ENCODE peak calls at places on chromosomes 11 and 22, in four cellular contexts. Y is H9, Q is IMR-90, A is H1. S is an unnamed sample.

GRCh38 chr11:2885017-2885675 is 429 bp downstream of the CDKN1C start:
- DNase-seq in A (no peak), Y (no peak), Q (peak), S (peak)

GRCh38 chr11:113668255-113668654 is 37.9 kb downstream of the TMPRSS5 start:
- DNase-seq in Y (no peak), Q (no peak), A (no peak), S (no peak)

GRCh38 chr11:94785509-94785908 is 17.4 kb downstream of the AMOTL1 start:
- DNase-seq in Q (no peak), A (no peak), Y (no peak), S (peak)

GRCh38 chr11:46285594-46286033 is 8.2 kb downstream of the CREB3L1 start:
- DNase-seq in A (no peak), Y (no peak), Q (peak), S (no peak)

GRCh38 chr11:36186340-36186739 is 102.9 kb downstream of the COMMD9 start:
- DNase-seq in Q (peak), Y (no peak), A (no peak), S (no peak)

GRCh38 chr22:48574776-48575566 is 1252.7 kb downstream of the BRD1 start:
- DNase-seq in Q (no peak), Y (peak), A (peak), S (peak)

GRCh38 chr11:134616048-134616447 is 204.0 kb upstream of the B3GAT1 start:
- DNase-seq in Q (no peak), A (peak), Y (no peak), S (no peak)

GRCh38 chr11:76839326-76839725 is 21.4 kb upstream of the ACER3 start:
- DNase-seq in A (no peak), Q (no peak), Y (no peak), S (no peak)

GRCh38 chr11:92453055-92453454 is 228.4 kb downstream of the FAT3 start:
- DNase-seq in Q (peak), A (no peak), Y (no peak), S (no peak)

GRCh38 chr11:18013790-18014507 is 1.1 kb upstream of the SERGEF start:
- DNase-seq in Q (no peak), Y (peak), A (peak), S (peak)

GRCh38 chr11:66951927-66952337 is 6.3 kb downstream of the PC start:
- DNase-seq in Y (no peak), A (no peak), Q (peak), S (no peak)

GRCh38 chr11:123478352-123478986 is 48.4 kb downstream of the GRAMD1B start:
- DNase-seq in A (no peak), Q (peak), Y (peak), S (peak)

GRCh38 chr11:34754171-34754823 is 133.4 kb downstream of the EHF start:
- DNase-seq in Q (no peak), A (no peak), Y (no peak), S (no peak)

GRCh38 chr11:17405232-17406005 is 17.0 kb upstream of the KCNJ11 start:
- DNase-seq in A (peak), Y (peak), Q (peak), S (peak)

GRCh38 chr11:66335531-66336233 is 552 bp downstream of the RIN1 start:
- DNase-seq in Q (peak), A (peak), Y (peak), S (peak)

GRCh38 chr11:57251491-57252104 is 14.5 kb upstream of the APLNR start:
- DNase-seq in Y (no peak), A (no peak), Q (peak), S (no peak)

GRCh38 chr11:93648168-93648567 is 13.3 kb upstream of the CEP295 start:
- DNase-seq in Y (no peak), A (no peak), Q (peak), S (peak)

GRCh38 chr11:9906043-9906791 is 242.3 kb downstream of the SWAP70 start:
- DNase-seq in Q (peak), A (no peak), Y (peak), S (peak)

GRCh38 chr22:37317698-37318210 is 35.4 kb downstream of the CYTH4 start:
- DNase-seq in Q (no peak), Y (no peak), A (no peak), S (no peak)

GRCh38 chr11:131192628-131193027 is 177.8 kb upstream of the NTM start:
- DNase-seq in Q (no peak), Y (no peak), A (no peak), S (no peak)

GRCh38 chr11:73085189-73085875 is 56.8 kb downstream of the FCHSD2 start:
- DNase-seq in Q (peak), Y (no peak), A (no peak), S (peak)

GRCh38 chr22:40199852-40200251 is 22.1 kb downstream of the TNRC6B start:
- DNase-seq in A (no peak), Y (no peak), Q (no peak), S (no peak)

GRCh38 chr11:3340025-3340424 is 38.9 kb downstream of the ZNF195 start:
- DNase-seq in Q (peak), A (no peak), Y (no peak), S (peak)

GRCh38 chr11:19291064-19291463 is 50.3 kb upstream of the E2F8 start:
- DNase-seq in A (no peak), Y (no peak), Q (no peak), S (no peak)

GRCh38 chr11:2797741-2798361 is 87.7 kb downstream of the CDKN1C start:
- DNase-seq in Q (no peak), A (peak), Y (peak), S (no peak)

GRCh38 chr11:60080523-60080922 is 7.9 kb upstream of the MS4A2 start:
- DNase-seq in A (no peak), Y (no peak), Q (no peak), S (no peak)

GRCh38 chr11:129605815-129606214 is 209.8 kb upstream of the TMEM45B start:
- DNase-seq in Q (no peak), Y (no peak), A (no peak), S (no peak)

GRCh38 chr22:43923191-43923590 is 414 bp upstream of the PNPLA3 start:
- DNase-seq in Q (no peak), A (peak), Y (no peak), S (no peak)
- H3K4me2 ChIP-seq in Q (peak), A (peak), Y (peak), S (peak)

GRCh38 chr11:69649576-69649900 is 8.6 kb downstream of the CCND1 start:
- DNase-seq in A (no peak), Q (no peak), Y (no peak), S (no peak)
- H3K56ac ChIP-seq in A (no peak), Q (no peak), Y (no peak), S (no peak)

GRCh38 chr22:46586123-46586519 is 34.1 kb upstream of the GRAMD4 start:
- DNase-seq in A (no peak), Q (no peak), Y (peak), S (no peak)
- H2BK5ac ChIP-seq in A (no peak), Q (no peak), Y (no peak), S (no peak)

GRCh38 chr11:75802022-75802912 is 12.7 kb upstream of the UVRAG start:
- DNase-seq in Y (peak), A (no peak), Q (no peak), S (no peak)

GRCh38 chr11:75800136-75800675 is 14.8 kb upstream of the UVRAG start:
- DNase-seq in Q (no peak), Y (no peak), A (no peak), S (no peak)

GRCh38 chr11:75802913-75803820 is 11.8 kb upstream of the UVRAG start:
- DNase-seq in A (peak), Y (peak), Q (peak), S (peak)

GRCh38 chr11:75800728-75801361 is 14.2 kb upstream of the UVRAG start:
- DNase-seq in A (no peak), Y (no peak), Q (no peak), S (no peak)

GRCh38 chr11:75801362-75802021 is 13.5 kb upstream of the UVRAG start:
- DNase-seq in Y (no peak), A (no peak), Q (no peak), S (no peak)
- H3K4me2 ChIP-seq in Y (no peak), A (no peak), Q (no peak), S (no peak)

DNA sequence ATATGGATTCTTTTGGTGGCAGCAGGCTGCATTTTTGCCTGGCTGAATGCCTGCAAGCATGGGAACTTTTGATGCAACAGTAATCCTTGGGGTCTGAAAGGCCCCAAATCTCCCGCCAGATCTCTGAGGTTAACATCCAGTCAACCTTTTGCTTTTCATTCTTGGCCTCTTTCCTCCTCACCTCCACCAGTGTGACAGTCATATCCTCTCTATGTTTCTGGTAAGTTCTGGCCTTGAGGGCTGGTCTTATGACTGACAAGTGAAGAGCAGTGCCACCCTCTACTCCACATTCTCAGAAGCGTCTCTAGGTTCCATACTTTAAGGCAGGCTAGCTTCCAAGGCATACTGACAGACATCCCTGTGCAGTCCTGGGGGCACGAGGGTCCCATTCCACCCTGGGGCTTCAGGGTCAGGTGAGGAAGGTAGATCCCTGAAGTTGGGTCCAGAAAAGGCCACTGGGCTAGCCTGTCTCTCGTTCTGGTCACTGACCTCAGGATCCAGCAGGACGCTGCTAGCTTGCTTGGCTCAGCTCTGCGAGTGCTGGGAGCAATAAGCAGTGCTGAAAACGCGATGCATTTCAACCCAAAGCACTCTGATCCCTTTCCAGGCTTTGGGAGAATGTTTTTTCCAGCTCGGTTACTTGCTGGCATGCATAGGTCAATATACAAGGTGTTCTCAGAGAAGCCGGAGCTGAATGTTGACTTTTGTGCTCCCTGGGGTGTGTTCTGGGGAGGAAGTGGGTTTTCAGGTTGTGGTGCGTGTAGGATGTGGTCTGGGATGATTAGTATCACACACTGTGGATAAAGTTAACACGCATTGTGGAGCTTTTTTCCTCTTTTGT is 75.2 kb downstream of the PTPRJ start:
- DNase-seq in Y (no peak), Q (peak), A (no peak), S (no peak)
- H3K56ac ChIP-seq in Y (no peak), Q (no peak), A (no peak), S (no peak)

GRCh38 chr11:12803086-12803826 is 129.0 kb downstream of the TEAD1 start:
- DNase-seq in Q (peak), A (no peak), Y (no peak), S (peak)
- H2BK5ac ChIP-seq in Q (peak), A (no peak), Y (no peak), S (no peak)

GRCh38 chr11:106173291-106173690 is 95.8 kb downstream of the AASDHPPT start:
- DNase-seq in A (no peak), Y (no peak), Q (no peak), S (peak)
- H3K4me2 ChIP-seq in A (no peak), Y (no peak), Q (no peak), S (no peak)

S was measured in mesendoderm.